ENCODE peak calls at places on chromosomes 16 and 17, in four cellular contexts. T is effector memory CD4-positive, alpha-beta T cell; L is neuronal stem cell; V is ovary. F is an unnamed sample.

GRCh38 chr16:30651124-30652004 is 604 bp downstream of the PRR14 start:
- DNase-seq in V (peak), T (peak), L (no peak), F (peak)

GRCh38 chr17:35315283-35315682 is 58.1 kb downstream of the SLFN11 start:
- DNase-seq in V (peak), T (no peak), L (no peak), F (peak)

GRCh38 chr17:6534846-6535514 is 21.4 kb downstream of the PITPNM3 start:
- DNase-seq in V (no peak), L (no peak), T (no peak), F (no peak)

GRCh38 chr16:71255721-71256120 is 25.2 kb upstream of the HYDIN start:
- DNase-seq in L (no peak), V (no peak), T (no peak), F (no peak)

GRCh38 chr16:64058685-64059084 is 1063.2 kb downstream of the CDH11 start:
- DNase-seq in V (no peak), T (no peak), L (no peak), F (no peak)

GRCh38 chr16:10552998-10553491 is 27.4 kb downstream of the EMP2 start:
- DNase-seq in V (no peak), L (no peak), T (peak), F (no peak)

GRCh38 chr16:12625068-12625467 is 178.6 kb downstream of the CPPED1 start:
- DNase-seq in V (no peak), T (no peak), L (no peak), F (peak)

GRCh38 chr17:57158296-57158695 is 73.2 kb downstream of the AKAP1 start:
- DNase-seq in V (no peak), T (no peak), L (no peak), F (no peak)

GRCh38 chr17:6392609-6393367 is 42.1 kb downstream of the AIPL1 start:
- DNase-seq in T (no peak), L (no peak), V (no peak), F (no peak)

GRCh38 chr16:29745126-29745852 is 501 bp downstream of the C16orf54 start:
- DNase-seq in L (no peak), V (no peak), T (peak), F (no peak)

GRCh38 chr17:39923836-39924690 is 3.3 kb downstream of the ORMDL3 start:
- DNase-seq in T (no peak), V (no peak), L (no peak), F (no peak)

GRCh38 chr16:78211951-78212350 is 112.5 kb downstream of the WWOX start:
- DNase-seq in L (no peak), V (no peak), T (no peak), F (no peak)

DNA sequence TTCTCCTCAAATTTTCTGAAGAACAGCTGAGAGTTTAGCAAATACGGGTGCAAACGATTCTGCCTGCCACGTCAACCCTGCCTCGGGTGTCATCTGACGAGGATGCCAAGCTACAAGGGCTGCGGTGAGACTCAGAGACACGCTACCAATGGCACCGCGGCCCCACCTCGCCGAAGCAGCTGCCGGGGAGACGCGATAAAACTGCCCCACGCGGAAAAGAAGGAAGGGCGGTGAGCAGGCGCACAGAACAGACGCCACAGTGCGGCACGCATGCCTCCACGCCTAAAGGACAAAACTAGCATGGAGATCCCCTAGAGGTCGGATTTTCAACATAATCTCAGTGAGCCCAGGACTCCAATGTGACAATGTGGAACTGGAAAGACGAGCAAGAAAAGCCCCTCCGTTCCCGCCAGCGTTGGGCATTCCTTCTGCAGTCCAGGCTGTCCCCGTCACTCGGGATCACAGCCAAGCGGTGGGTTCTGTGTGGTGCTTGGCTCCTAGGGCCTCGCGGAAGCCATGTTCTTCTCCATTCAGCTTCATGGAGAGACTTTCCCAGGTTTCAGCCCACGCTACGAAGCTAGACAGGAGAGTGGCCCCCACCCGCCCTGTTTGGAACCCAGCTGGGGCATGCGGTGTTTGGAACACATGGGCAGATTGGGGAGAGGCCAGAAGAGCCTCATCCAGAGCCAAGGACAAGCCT is 5.9 kb downstream of the LMF1 start:
- DNase-seq in V (no peak), T (peak), L (no peak), F (peak)
- H3K27ac ChIP-seq in V (no peak), T (peak), L (no peak), F (no peak)

DNA sequence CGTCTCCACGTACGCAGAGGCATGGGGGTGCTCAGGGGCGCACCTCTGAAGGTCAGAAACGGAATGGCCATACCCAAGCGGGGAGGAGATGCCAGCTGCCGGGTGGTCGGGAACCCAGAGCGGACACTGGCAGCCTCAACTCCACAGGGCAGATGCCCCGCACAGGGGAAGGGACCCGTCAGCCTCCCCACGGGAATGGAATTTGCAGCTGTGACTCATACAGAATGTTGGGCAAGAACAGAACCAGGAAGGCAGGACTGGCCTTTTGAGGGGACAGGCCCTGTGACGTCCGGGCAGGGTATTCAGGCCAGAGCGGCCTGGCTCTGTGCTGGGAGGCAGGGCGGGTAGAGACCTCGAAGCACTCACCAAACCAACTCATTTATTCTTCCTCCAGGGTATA is 7.5 kb downstream of the TK1 start:
- DNase-seq in V (no peak), T (no peak), L (no peak), F (peak)
- H3K27ac ChIP-seq in V (peak), T (no peak), L (no peak), F (peak)

GRCh38 chr16:86228713-86229112 is 281.6 kb upstream of the FOXF1 start:
- DNase-seq in V (no peak), L (no peak), T (no peak), F (no peak)

GRCh38 chr16:86227801-86228200 is 282.5 kb upstream of the FOXF1 start:
- DNase-seq in V (no peak), L (no peak), T (no peak), F (peak)

GRCh38 chr16:86229866-86230656 is 280.3 kb upstream of the FOXF1 start:
- DNase-seq in L (no peak), V (peak), T (no peak), F (no peak)

GRCh38 chr16:86231321-86231995 is 278.9 kb upstream of the FOXF1 start:
- DNase-seq in V (peak), L (no peak), T (no peak), F (peak)

GRCh38 chr16:86229283-86229682 is 281.0 kb upstream of the FOXF1 start:
- DNase-seq in V (no peak), L (no peak), T (no peak), F (no peak)
- H3K27ac ChIP-seq in V (no peak), L (no peak), T (no peak), F (no peak)

GRCh38 chr16:67558859-67559258 is 3.5 kb upstream of the CTCF start:
- DNase-seq in V (no peak), T (no peak), L (no peak), F (no peak)
- H3K27ac ChIP-seq in V (no peak), T (no peak), L (no peak), F (no peak)

GRCh38 chr16:3013491-3013951 is 798 bp downstream of the CLDN9 start:
- DNase-seq in T (no peak), V (no peak), L (no peak), F (no peak)
- H3K27ac ChIP-seq in T (no peak), V (no peak), L (no peak), F (no peak)